ENCODE peak calls at places on chromosomes 5 and 9, in six cellular contexts. G, A, B, Q, K and C are unnamed samples.

GRCh38 chr5:10268100-10268499 is 18.0 kb downstream of the CCT5 start:
- DNase-seq in A (no peak), K (no peak), B (no peak), G (no peak), Q (no peak), C (no peak)

GRCh38 chr5:91162534-91163381 is 220.4 kb downstream of the ARRDC3 start:
- DNase-seq in A (peak; percentile 79), B (peak; percentile 75), K (peak; percentile 35), Q (peak; percentile 9), G (no peak), C (peak; percentile 57)

GRCh38 chr5:154444559-154445421 is 1.0 kb upstream of the SAP30L start:
- DNase-seq in K (no peak), B (no peak), G (peak; percentile 60), Q (no peak), A (peak; percentile 22), C (peak; percentile 49)

GRCh38 chr9:82912639-82913038 is 150.3 kb downstream of the RASEF start:
- DNase-seq in Q (no peak), B (no peak), G (peak; percentile 46), K (no peak), A (no peak), C (no peak)

GRCh38 chr9:93678199-93679019 is 102.0 kb downstream of the PHF2 start:
- DNase-seq in G (no peak), K (peak; percentile 5), Q (no peak), B (peak; percentile 13), A (no peak), C (peak; percentile 34)

GRCh38 chr9:109806506-109807115 is 26.6 kb downstream of the PALM2AKAP2 start:
- DNase-seq in Q (no peak), A (no peak), K (no peak), G (no peak), B (no peak), C (no peak)

GRCh38 chr9:14942037-14942436 is 31.8 kb upstream of the FREM1 start:
- DNase-seq in Q (no peak), B (no peak), K (peak; percentile 47), A (no peak), G (no peak), C (no peak)

GRCh38 chr5:55982957-55983381 is 11.8 kb downstream of the IL6ST start:
- DNase-seq in K (no peak), A (peak; percentile 50), B (peak; percentile 36), G (peak; percentile 16), Q (no peak), C (no peak)

GRCh38 chr9:112570731-112571167 is 84.1 kb downstream of the KIAA1958 start:
- DNase-seq in Q (no peak), G (no peak), A (peak; percentile 35), K (no peak), B (peak; percentile 74), C (peak; percentile 62)

GRCh38 chr5:150325426-150325825 is 22.7 kb upstream of the ARSI start:
- DNase-seq in Q (no peak), B (no peak), K (no peak), G (no peak), A (no peak), C (no peak)

GRCh38 chr5:178984145-178985072 is 10.7 kb downstream of the GRM6 start:
- DNase-seq in B (no peak), A (no peak), Q (no peak), G (no peak), K (no peak), C (no peak)

GRCh38 chr9:73065439-73065838 is 86.2 kb upstream of the ANXA1 start:
- DNase-seq in A (no peak), G (no peak), B (no peak), Q (no peak), K (no peak), C (no peak)

GRCh38 chr9:34451545-34451944 is 6.8 kb downstream of the FAM219A start:
- DNase-seq in Q (no peak), A (no peak), K (no peak), B (no peak), G (no peak), C (no peak)

GRCh38 chr5:113124914-113125313 is 148.3 kb downstream of the DCP2 start:
- DNase-seq in A (no peak), G (no peak), Q (no peak), K (no peak), B (no peak), C (no peak)

GRCh38 chr5:87347272-87347671 is 65.5 kb downstream of the CCNH start:
- DNase-seq in A (no peak), Q (no peak), K (no peak), B (no peak), G (no peak), C (no peak)

GRCh38 chr5:175572922-175573321 is 84.9 kb upstream of the HRH2 start:
- DNase-seq in A (peak; percentile 37), Q (no peak), B (no peak), K (no peak), G (no peak), C (no peak)

GRCh38 chr5:180334176-180334575 is 19.0 kb downstream of the GFPT2 start:
- DNase-seq in K (no peak), A (no peak), G (no peak), B (no peak), Q (no peak), C (no peak)

GRCh38 chr5:121962347-121962670 is 534 bp downstream of the SRFBP1 start:
- DNase-seq in G (no peak), B (no peak), Q (no peak), K (no peak), A (no peak), C (no peak)

GRCh38 chr9:36867241-36867640 is 166.8 kb downstream of the PAX5 start:
- DNase-seq in A (no peak), G (no peak), K (no peak), Q (no peak), B (no peak), C (no peak)

GRCh38 chr5:173834070-173834771 is 53.9 kb upstream of the CPEB4 start:
- DNase-seq in K (no peak), B (no peak), G (no peak), A (no peak), Q (no peak), C (no peak)

GRCh38 chr5:9498541-9499497 is 47.1 kb downstream of the SEMA5A start:
- DNase-seq in A (no peak), B (no peak), G (peak; percentile 82), K (no peak), Q (peak; percentile 26), C (no peak)

GRCh38 chr5:1113805-1114586 is 2.1 kb upstream of the SLC12A7 start:
- DNase-seq in K (no peak), G (no peak), A (no peak), B (no peak), Q (no peak), C (no peak)

GRCh38 chr5:6747103-6747502 is 33.9 kb downstream of the TENT4A start:
- DNase-seq in K (no peak), A (peak; percentile 1), G (no peak), Q (no peak), B (no peak), C (no peak)

GRCh38 chr5:123092696-123093095 is 3.7 kb downstream of the PRDM6 start:
- DNase-seq in K (no peak), Q (no peak), B (no peak), G (no peak), A (no peak), C (no peak)

GRCh38 chr9:114616684-114617520 is 5.8 kb downstream of the TMEM268 start:
- DNase-seq in G (no peak), K (no peak), B (peak; percentile 72), Q (no peak), A (peak; percentile 83), C (peak; percentile 50)

GRCh38 chr5:81854915-81855314 is 104.0 kb upstream of the SSBP2 start:
- DNase-seq in G (no peak), A (no peak), K (no peak), Q (no peak), B (no peak), C (no peak)

GRCh38 chr9:119283118-119283794 is 86.0 kb downstream of the BRINP1 start:
- DNase-seq in G (peak; percentile 84), B (no peak), K (no peak), A (no peak), Q (no peak), C (peak; percentile 53)

DNA sequence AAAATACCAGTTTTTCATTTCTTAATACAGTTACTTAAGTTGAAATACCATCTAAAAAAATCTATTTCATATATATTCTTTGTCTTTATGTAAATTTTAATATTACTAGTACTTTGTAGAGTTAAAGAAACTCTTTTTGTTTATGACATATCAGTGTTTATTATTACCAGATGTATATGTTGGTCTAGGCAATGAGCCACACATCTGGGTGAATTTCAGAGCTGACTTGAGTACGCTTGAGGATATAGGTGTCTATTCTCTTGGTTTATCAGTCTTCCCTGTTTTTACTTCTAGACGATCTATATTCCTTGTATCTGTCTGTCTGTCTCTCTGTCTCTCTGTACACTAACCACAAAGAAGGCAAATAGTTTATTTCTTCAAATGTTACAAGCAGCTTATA is 2.9 kb downstream of the SMAD5 start:
- DNase-seq in B (no peak), K (no peak), A (no peak), G (no peak), Q (no peak), C (no peak)
- H3K4me1 ChIP-seq in B (peaks cover 29% of the 10 kb centered on the region), K (peaks cover 6% of the 10 kb centered on the region), A (peaks cover 14% of the 10 kb centered on the region), G (peaks cover 21% of the 10 kb centered on the region), Q (peaks cover 4% of the 10 kb centered on the region), C (peaks cover 7% of the 10 kb centered on the region)

GRCh38 chr5:131381792-131382191 is 117.9 kb downstream of the CDC42SE2 start:
- DNase-seq in G (no peak), Q (no peak), K (no peak), A (peak; percentile 26), B (no peak), C (no peak)
- H3K4me1 ChIP-seq in G (peaks cover 14% of the 10 kb centered on the region), Q (peaks cover 1% of the 10 kb centered on the region), K (no peaks in the 10 kb centered on the region), A (peaks cover 20% of the 10 kb centered on the region), B (peaks cover 36% of the 10 kb centered on the region), C (peaks cover 5% of the 10 kb centered on the region)

GRCh38 chr5:139140631-139141071 is 57.5 kb downstream of the SIL1 start:
- DNase-seq in B (no peak), K (peak; percentile 30), A (no peak), Q (no peak), G (no peak), C (no peak)

GRCh38 chr5:139134906-139135305 is 63.3 kb downstream of the SIL1 start:
- DNase-seq in G (no peak), K (no peak), Q (no peak), B (no peak), A (no peak), C (no peak)

GRCh38 chr5:139137703-139138102 is 60.5 kb downstream of the SIL1 start:
- DNase-seq in K (no peak), A (peak; percentile 12), B (peak; percentile 47), G (peak; percentile 64), Q (no peak), C (peak; percentile 60)

GRCh38 chr5:139138790-139139189 is 59.4 kb downstream of the SIL1 start:
- DNase-seq in K (no peak), B (peak; percentile 66), A (no peak), Q (no peak), G (peak; percentile 23), C (peak; percentile 64)

GRCh38 chr5:139138109-139138508 is 60.1 kb downstream of the SIL1 start:
- DNase-seq in K (no peak), B (no peak), A (no peak), G (no peak), Q (no peak), C (no peak)
- H3K4me1 ChIP-seq in K (peaks cover 5% of the 10 kb centered on the region), B (peaks cover 51% of the 10 kb centered on the region), A (peaks cover 23% of the 10 kb centered on the region), G (no peaks in the 10 kb centered on the region), Q (peaks cover 1% of the 10 kb centered on the region), C (peaks cover 18% of the 10 kb centered on the region)

GRCh38 chr5:131530706-131531331 is 104.2 kb downstream of the RAPGEF6 start:
- DNase-seq in K (no peak), A (no peak), B (no peak), G (no peak), Q (no peak), C (no peak)
- H3K4me1 ChIP-seq in K (no peaks in the 10 kb centered on the region), A (no peaks in the 10 kb centered on the region), B (no peaks in the 10 kb centered on the region), G (peaks cover 7% of the 10 kb centered on the region), Q (no peaks in the 10 kb centered on the region), C (peaks cover 3% of the 10 kb centered on the region)